ENCODE peak calls at places on chromosomes 7 and 10, in seven cellular contexts. One of them, this sample, is unnamed.

GRCh38 chr10:80411681-80412230 is 3.4 kb downstream of the PRXL2A start:
- DNase-seq in mucosa of descending colon: no peak
- DNase-seq in left ventricle myocardium inferior: no peak
- DNase-seq in foreskin fibroblast: no peak
- DNase-seq in aorta: no peak
- DNase-seq in lower lobe of right lung: no peak
- DNase-seq in IMR-90: no peak
- DNase-seq in this sample: no peak

GRCh38 chr10:31479752-31480151 is 160.7 kb downstream of the ZEB1 start:
- DNase-seq in left ventricle myocardium inferior: no peak
- DNase-seq in mucosa of descending colon: no peak
- DNase-seq in aorta: no peak
- DNase-seq in lower lobe of right lung: no peak
- DNase-seq in IMR-90: peak
- DNase-seq in foreskin fibroblast: no peak
- DNase-seq in this sample: no peak

GRCh38 chr10:113704637-113705343 is 25.1 kb downstream of the CASP7 start:
- DNase-seq in left ventricle myocardium inferior: no peak
- DNase-seq in IMR-90: peak
- DNase-seq in lower lobe of right lung: no peak
- DNase-seq in mucosa of descending colon: no peak
- DNase-seq in foreskin fibroblast: peak
- DNase-seq in aorta: no peak
- DNase-seq in this sample: no peak

GRCh38 chr10:23408330-23408976 is 30.4 kb upstream of the OTUD1 start:
- DNase-seq in IMR-90: peak
- DNase-seq in foreskin fibroblast: peak
- DNase-seq in left ventricle myocardium inferior: no peak
- DNase-seq in lower lobe of right lung: no peak
- DNase-seq in mucosa of descending colon: no peak
- DNase-seq in aorta: no peak
- DNase-seq in this sample: peak

GRCh38 chr7:106598663-106599342 is 62.2 kb downstream of the CCDC71L start:
- DNase-seq in aorta: no peak
- DNase-seq in IMR-90: peak
- DNase-seq in left ventricle myocardium inferior: peak
- DNase-seq in lower lobe of right lung: peak
- DNase-seq in mucosa of descending colon: peak
- DNase-seq in foreskin fibroblast: no peak
- DNase-seq in this sample: peak

GRCh38 chr7:106611911-106612310 is 49.0 kb downstream of the CCDC71L start:
- DNase-seq in mucosa of descending colon: no peak
- DNase-seq in aorta: no peak
- DNase-seq in left ventricle myocardium inferior: no peak
- DNase-seq in lower lobe of right lung: no peak
- DNase-seq in foreskin fibroblast: no peak
- DNase-seq in IMR-90: no peak
- DNase-seq in this sample: no peak

GRCh38 chr10:3402334-3402733 is 229.8 kb upstream of the PITRM1 start:
- DNase-seq in aorta: no peak
- DNase-seq in left ventricle myocardium inferior: no peak
- DNase-seq in lower lobe of right lung: no peak
- DNase-seq in mucosa of descending colon: no peak
- DNase-seq in IMR-90: no peak
- DNase-seq in foreskin fibroblast: no peak
- DNase-seq in this sample: no peak

GRCh38 chr7:35680403-35681013 is 14.4 kb downstream of the HERPUD2 start:
- DNase-seq in lower lobe of right lung: no peak
- DNase-seq in mucosa of descending colon: no peak
- DNase-seq in left ventricle myocardium inferior: no peak
- DNase-seq in foreskin fibroblast: no peak
- DNase-seq in aorta: no peak
- DNase-seq in IMR-90: no peak
- DNase-seq in this sample: no peak

GRCh38 chr10:93074137-93074596 is 474 bp downstream of the CYP26A1 start:
- DNase-seq in left ventricle myocardium inferior: no peak
- DNase-seq in foreskin fibroblast: no peak
- DNase-seq in lower lobe of right lung: no peak
- DNase-seq in IMR-90: no peak
- DNase-seq in aorta: no peak
- DNase-seq in mucosa of descending colon: no peak
- DNase-seq in this sample: no peak

GRCh38 chr10:56763090-56763489 is 402.0 kb upstream of the ZWINT start:
- DNase-seq in lower lobe of right lung: no peak
- DNase-seq in left ventricle myocardium inferior: no peak
- DNase-seq in mucosa of descending colon: no peak
- DNase-seq in aorta: no peak
- DNase-seq in IMR-90: no peak
- DNase-seq in foreskin fibroblast: no peak
- DNase-seq in this sample: no peak

GRCh38 chr7:77426521-77427051 is 10.4 kb upstream of the GSAP start:
- DNase-seq in left ventricle myocardium inferior: no peak
- DNase-seq in IMR-90: peak
- DNase-seq in aorta: no peak
- DNase-seq in lower lobe of right lung: no peak
- DNase-seq in foreskin fibroblast: peak
- DNase-seq in mucosa of descending colon: no peak
- DNase-seq in this sample: no peak
- H3K4me3 ChIP-seq in left ventricle myocardium inferior: peak
- H3K4me3 ChIP-seq in IMR-90: peak
- H3K4me3 ChIP-seq in aorta: no peak
- H3K4me3 ChIP-seq in lower lobe of right lung: peak
- H3K4me3 ChIP-seq in foreskin fibroblast: no peak
- H3K4me3 ChIP-seq in mucosa of descending colon: no peak
- H3K4me3 ChIP-seq in this sample: no peak

DNA sequence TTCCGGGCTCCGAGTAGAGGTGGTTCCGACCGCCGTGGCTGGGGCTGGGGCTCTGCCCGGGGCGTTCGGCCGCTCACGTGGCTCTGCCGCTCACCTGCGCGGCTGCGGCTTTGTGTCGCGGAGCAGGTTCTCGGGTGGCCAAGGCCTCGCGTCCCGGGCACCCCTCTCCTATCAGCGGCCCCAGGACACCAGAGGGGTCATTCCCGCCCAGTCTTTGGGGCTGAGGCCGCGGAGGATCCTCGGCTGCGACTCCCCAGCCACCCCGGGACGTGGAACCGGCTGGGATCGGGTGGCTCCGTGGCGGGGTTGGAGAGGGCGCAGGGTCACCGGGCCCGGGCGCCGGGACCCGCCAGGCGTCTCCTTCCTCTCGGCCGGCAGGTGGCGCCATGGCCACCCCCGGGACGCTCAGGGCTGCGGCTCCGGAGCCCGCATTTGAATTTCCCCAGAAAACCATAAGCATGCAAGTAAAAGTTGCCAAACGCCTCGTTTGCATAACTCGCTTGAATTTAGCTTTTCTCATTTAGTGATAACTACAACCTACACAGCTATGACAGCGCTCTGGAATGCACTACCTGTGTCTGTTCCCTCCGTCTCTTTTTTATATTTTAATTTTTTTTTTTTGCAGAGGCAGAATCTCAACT is 1.2 kb downstream of the COL26A1 start:
- DNase-seq in foreskin fibroblast: peak
- DNase-seq in IMR-90: peak
- DNase-seq in left ventricle myocardium inferior: peak
- DNase-seq in mucosa of descending colon: peak
- DNase-seq in aorta: peak
- DNase-seq in lower lobe of right lung: peak
- DNase-seq in this sample: no peak
- H3K4me3 ChIP-seq in foreskin fibroblast: peak
- H3K4me3 ChIP-seq in IMR-90: peak
- H3K4me3 ChIP-seq in left ventricle myocardium inferior: peak
- H3K4me3 ChIP-seq in mucosa of descending colon: no peak
- H3K4me3 ChIP-seq in aorta: no peak
- H3K4me3 ChIP-seq in lower lobe of right lung: peak
- H3K4me3 ChIP-seq in this sample: peak

DNA sequence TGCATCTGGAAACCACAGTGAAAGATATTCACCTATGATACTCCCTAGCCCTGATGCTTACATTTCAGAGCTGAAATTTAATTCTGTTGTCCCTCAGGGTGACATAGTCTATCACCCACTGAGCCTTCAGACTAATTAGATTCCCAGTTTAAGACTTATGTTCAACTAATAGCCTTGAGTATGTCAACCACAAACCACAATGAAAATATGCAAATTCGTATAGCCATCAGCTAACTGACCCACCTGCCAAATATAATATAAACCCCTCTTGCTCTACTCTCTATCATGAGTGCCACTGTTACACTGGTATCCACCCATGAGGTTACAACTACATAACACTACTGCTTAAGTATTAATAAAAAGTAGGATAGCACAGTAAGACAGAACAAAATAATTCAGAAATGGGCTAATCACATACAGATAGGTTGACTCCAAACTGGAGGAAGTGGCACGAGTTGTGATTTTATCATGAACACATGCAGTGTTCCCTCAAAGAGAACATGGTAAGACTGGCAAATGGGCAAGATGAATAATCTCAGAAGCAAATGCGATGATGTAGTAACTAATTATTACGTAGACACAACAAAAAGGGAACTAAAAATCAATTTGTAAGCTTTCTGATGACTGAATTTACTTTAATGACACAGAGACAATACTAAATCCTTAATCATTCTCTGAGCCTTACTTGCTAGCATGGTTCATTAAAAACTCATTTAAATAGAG is 290.6 kb downstream of the PARD3 start:
- DNase-seq in IMR-90: no peak
- DNase-seq in foreskin fibroblast: no peak
- DNase-seq in left ventricle myocardium inferior: no peak
- DNase-seq in mucosa of descending colon: no peak
- DNase-seq in aorta: no peak
- DNase-seq in lower lobe of right lung: no peak
- DNase-seq in this sample: no peak
- H3K4me3 ChIP-seq in IMR-90: no peak
- H3K4me3 ChIP-seq in foreskin fibroblast: no peak
- H3K4me3 ChIP-seq in left ventricle myocardium inferior: no peak
- H3K4me3 ChIP-seq in mucosa of descending colon: no peak
- H3K4me3 ChIP-seq in aorta: no peak
- H3K4me3 ChIP-seq in lower lobe of right lung: no peak
- H3K4me3 ChIP-seq in this sample: no peak

GRCh38 chr7:157627033-157627432 is 290.2 kb downstream of the DNAJB6 start:
- DNase-seq in IMR-90: no peak
- DNase-seq in aorta: no peak
- DNase-seq in foreskin fibroblast: no peak
- DNase-seq in mucosa of descending colon: no peak
- DNase-seq in lower lobe of right lung: no peak
- DNase-seq in left ventricle myocardium inferior: no peak
- DNase-seq in this sample: no peak
- H3K4me3 ChIP-seq in IMR-90: no peak
- H3K4me3 ChIP-seq in aorta: no peak
- H3K4me3 ChIP-seq in foreskin fibroblast: no peak
- H3K4me3 ChIP-seq in mucosa of descending colon: no peak
- H3K4me3 ChIP-seq in lower lobe of right lung: no peak
- H3K4me3 ChIP-seq in left ventricle myocardium inferior: no peak
- H3K4me3 ChIP-seq in this sample: no peak

DNA sequence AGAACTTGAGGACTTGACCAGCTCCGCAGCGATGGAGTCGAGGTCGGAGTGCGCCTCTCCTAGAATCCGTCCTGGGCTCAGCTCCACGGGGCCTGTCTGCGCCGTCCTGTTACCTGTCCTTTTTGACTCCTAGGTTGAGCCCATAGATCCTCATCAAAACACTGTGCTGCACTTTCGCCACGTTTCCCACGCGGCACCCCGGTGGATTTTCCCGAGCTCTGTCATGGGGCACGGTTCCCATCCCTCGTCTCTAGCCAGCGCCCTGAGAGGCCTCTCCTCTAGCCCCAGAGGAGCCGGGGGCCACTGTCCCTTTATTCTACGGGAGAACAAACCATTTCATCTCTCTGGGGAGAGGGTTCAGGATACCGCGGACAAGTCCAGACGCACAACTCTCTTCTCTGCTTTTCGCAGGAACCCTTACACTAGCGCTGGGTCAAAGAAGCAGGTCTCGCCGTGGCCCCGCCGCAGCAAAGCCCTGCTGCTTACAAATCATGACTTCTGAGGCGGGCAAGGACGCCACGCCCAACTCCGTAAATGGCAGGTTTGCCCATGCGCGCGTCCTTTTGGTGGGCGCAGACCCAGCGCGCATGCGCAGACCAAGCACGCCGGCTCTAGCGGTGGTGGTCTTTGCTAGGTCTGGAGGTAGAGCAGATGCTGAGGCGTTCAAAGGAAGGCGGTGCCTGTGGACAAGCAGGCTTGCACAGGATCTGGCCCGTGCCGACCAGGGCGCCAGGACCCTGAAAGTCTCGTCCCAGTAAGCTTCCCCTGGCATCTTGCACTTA is 10.3 kb upstream of the ANKRD7 start:
- DNase-seq in aorta: peak
- DNase-seq in mucosa of descending colon: peak
- DNase-seq in IMR-90: peak
- DNase-seq in lower lobe of right lung: peak
- DNase-seq in left ventricle myocardium inferior: peak
- DNase-seq in foreskin fibroblast: peak
- DNase-seq in this sample: peak
- H3K4me3 ChIP-seq in aorta: peak
- H3K4me3 ChIP-seq in mucosa of descending colon: no peak
- H3K4me3 ChIP-seq in IMR-90: peak
- H3K4me3 ChIP-seq in lower lobe of right lung: peak
- H3K4me3 ChIP-seq in left ventricle myocardium inferior: peak
- H3K4me3 ChIP-seq in foreskin fibroblast: peak
- H3K4me3 ChIP-seq in this sample: peak

GRCh38 chr7:110372685-110373084 is 718.2 kb upstream of the LRRN3 start:
- DNase-seq in mucosa of descending colon: no peak
- DNase-seq in lower lobe of right lung: no peak
- DNase-seq in foreskin fibroblast: no peak
- DNase-seq in left ventricle myocardium inferior: no peak
- DNase-seq in aorta: no peak
- DNase-seq in IMR-90: no peak
- DNase-seq in this sample: no peak

GRCh38 chr7:110375068-110375467 is 715.9 kb upstream of the LRRN3 start:
- DNase-seq in lower lobe of right lung: no peak
- DNase-seq in aorta: no peak
- DNase-seq in foreskin fibroblast: no peak
- DNase-seq in left ventricle myocardium inferior: no peak
- DNase-seq in mucosa of descending colon: no peak
- DNase-seq in IMR-90: no peak
- DNase-seq in this sample: no peak

GRCh38 chr7:110371709-110372108 is 719.2 kb upstream of the LRRN3 start:
- DNase-seq in IMR-90: no peak
- DNase-seq in lower lobe of right lung: no peak
- DNase-seq in aorta: no peak
- DNase-seq in foreskin fibroblast: no peak
- DNase-seq in left ventricle myocardium inferior: no peak
- DNase-seq in mucosa of descending colon: no peak
- DNase-seq in this sample: no peak

GRCh38 chr7:110373514-110374258 is 717.2 kb upstream of the LRRN3 start:
- DNase-seq in IMR-90: peak
- DNase-seq in aorta: no peak
- DNase-seq in lower lobe of right lung: no peak
- DNase-seq in foreskin fibroblast: no peak
- DNase-seq in mucosa of descending colon: no peak
- DNase-seq in left ventricle myocardium inferior: no peak
- DNase-seq in this sample: no peak
- H3K4me3 ChIP-seq in IMR-90: no peak
- H3K4me3 ChIP-seq in aorta: no peak
- H3K4me3 ChIP-seq in lower lobe of right lung: no peak
- H3K4me3 ChIP-seq in foreskin fibroblast: no peak
- H3K4me3 ChIP-seq in mucosa of descending colon: no peak
- H3K4me3 ChIP-seq in left ventricle myocardium inferior: no peak
- H3K4me3 ChIP-seq in this sample: no peak